ENCODE peak calls at places on chromosome 10, in eight cellular contexts. L, S, Z, G, Q, Y, K and I are unnamed samples.

GRCh38 chr10:18542832-18543231 is 108.6 kb downstream of the NSUN6 start:
- DNase-seq in S (no peak), Y (no peak), K (no peak), G (no peak), Z (no peak), Q (no peak), L (peak), I (no peak)

GRCh38 chr10:20271490-20271889 is 455.3 kb downstream of the PLXDC2 start:
- DNase-seq in Y (no peak), L (no peak), G (no peak), K (peak), Z (no peak), S (no peak), Q (no peak), I (no peak)

GRCh38 chr10:71647526-71648354 is 71.8 kb downstream of the C10orf105 start:
- DNase-seq in G (no peak), L (no peak), Y (peak), Q (no peak), Z (no peak), K (no peak), S (no peak), I (no peak)

GRCh38 chr10:120823251-120823650 is 27.9 kb upstream of the WDR11 start:
- DNase-seq in Y (no peak), Z (no peak), L (no peak), K (no peak), Q (no peak), G (no peak), S (no peak), I (no peak)

GRCh38 chr10:79444243-79445119 is 943 bp downstream of the ZCCHC24 start:
- DNase-seq in G (no peak), Q (peak), K (peak), S (peak), Z (peak), L (peak), Y (peak), I (peak)

GRCh38 chr10:77702166-77702565 is 64.6 kb upstream of the KCNMA1 start:
- DNase-seq in S (no peak), Z (no peak), G (peak), Y (no peak), K (no peak), L (peak), Q (no peak), I (no peak)

GRCh38 chr10:78375854-78376785 is 342.5 kb downstream of the RPS24 start:
- DNase-seq in Y (no peak), L (no peak), G (no peak), K (peak), Q (no peak), Z (no peak), S (no peak), I (no peak)

GRCh38 chr10:97179731-97180366 is 5.9 kb downstream of the SLIT1 start:
- DNase-seq in Q (no peak), G (no peak), L (no peak), K (peak), S (no peak), Z (peak), Y (no peak), I (no peak)

GRCh38 chr10:15712903-15713302 is 6.8 kb downstream of the ITGA8 start:
- DNase-seq in S (no peak), Y (no peak), L (no peak), Z (no peak), K (no peak), Q (no peak), G (no peak), I (no peak)

GRCh38 chr10:126380352-126381076 is 7.8 kb downstream of the ADAM12 start:
- DNase-seq in Z (no peak), G (no peak), L (peak), Q (no peak), K (no peak), Y (no peak), S (no peak), I (no peak)

GRCh38 chr10:127578628-127579305 is 29.7 kb downstream of the NPS start:
- DNase-seq in K (no peak), Z (no peak), Q (no peak), G (no peak), L (no peak), S (no peak), Y (no peak), I (no peak)

GRCh38 chr10:6135589-6136168 is 46.8 kb downstream of the RBM17 start:
- DNase-seq in K (no peak), Q (no peak), G (no peak), Z (no peak), S (no peak), Y (no peak), L (no peak), I (no peak)

GRCh38 chr10:75755528-75755927 is 324.1 kb downstream of the LRMDA start:
- DNase-seq in S (no peak), K (no peak), G (no peak), Z (no peak), L (no peak), Y (no peak), Q (no peak), I (peak)

GRCh38 chr10:34028936-34029335 is 694.5 kb upstream of the NRP1 start:
- DNase-seq in G (no peak), S (no peak), Z (no peak), L (no peak), Q (no peak), Y (no peak), K (no peak), I (no peak)

GRCh38 chr10:4390219-4390618 is 435.8 kb upstream of the AKR1E2 start:
- DNase-seq in Y (no peak), K (no peak), L (no peak), G (no peak), Z (no peak), Q (no peak), S (no peak), I (no peak)

GRCh38 chr10:81414038-81414437 is 461.0 kb upstream of the NRG3 start:
- DNase-seq in Q (no peak), K (no peak), Z (no peak), Y (no peak), S (no peak), G (no peak), L (no peak), I (peak)

GRCh38 chr10:7098160-7098762 is 312.6 kb downstream of the SFMBT2 start:
- DNase-seq in K (no peak), Q (no peak), L (no peak), Z (no peak), S (no peak), G (no peak), Y (no peak), I (no peak)

GRCh38 chr10:96124230-96125141 is 5.6 kb upstream of the ZNF518A start:
- DNase-seq in Y (no peak), Q (no peak), Z (no peak), K (peak), S (no peak), L (peak), G (no peak), I (peak)

GRCh38 chr10:68902382-68902781 is 1.3 kb downstream of the DDX50 start:
- DNase-seq in Z (no peak), G (no peak), Q (no peak), S (no peak), K (no peak), Y (no peak), L (no peak), I (no peak)

GRCh38 chr10:121899727-121900126 is 28.1 kb downstream of the ATE1 start:
- DNase-seq in Q (no peak), Z (no peak), L (no peak), G (no peak), Y (no peak), K (no peak), S (no peak), I (no peak)

GRCh38 chr10:35218339-35218955 is 91.8 kb downstream of the CREM start:
- DNase-seq in K (peak), Y (peak), L (peak), S (peak), Z (peak), Q (peak), G (peak), I (peak)

GRCh38 chr10:21953585-21954057 is 49.9 kb downstream of the DNAJC1 start:
- DNase-seq in Z (peak), Q (no peak), G (peak), K (peak), S (no peak), L (peak), Y (no peak), I (no peak)

GRCh38 chr10:92590623-92591549 is 2.0 kb upstream of the KIF11 start:
- DNase-seq in Z (peak), K (peak), S (no peak), G (no peak), L (peak), Y (peak), Q (no peak), I (no peak)

GRCh38 chr10:100614416-100614815 is 78.7 kb downstream of the HIF1AN start:
- DNase-seq in S (no peak), G (no peak), Y (no peak), Q (no peak), K (no peak), L (no peak), Z (no peak), I (peak)

GRCh38 chr10:33600381-33600780 is 265.9 kb upstream of the NRP1 start:
- DNase-seq in K (no peak), S (no peak), Y (no peak), L (peak), Q (no peak), G (peak), Z (no peak), I (no peak)

GRCh38 chr10:131874991-131875451 is 25.8 kb upstream of the PPP2R2D start:
- DNase-seq in Y (peak), Q (peak), S (peak), Z (peak), L (peak), K (peak), G (peak), I (peak)

GRCh38 chr10:49254556-49255318 is 44.2 kb upstream of the C10orf71 start:
- DNase-seq in Z (no peak), G (no peak), K (no peak), S (no peak), Q (peak), Y (no peak), L (no peak), I (no peak)

GRCh38 chr10:73773152-73773879 is 8.5 kb upstream of the CHCHD1 start:
- DNase-seq in Y (no peak), S (peak), Z (no peak), L (peak), Q (no peak), G (no peak), K (no peak), I (no peak)

GRCh38 chr10:13709931-13710690 is 123.3 kb downstream of the PRPF18 start:
- DNase-seq in S (no peak), Q (no peak), G (no peak), Z (no peak), K (no peak), Y (no peak), L (no peak), I (no peak)